ENCODE peak calls at places on chromosomes 3 and 15, in six cellular contexts. M, B, I, W, F and V are unnamed samples.

GRCh38 chr3:61765109-61765876 is 203.9 kb downstream of the PTPRG start:
- DNase-seq in M (no peak), B (no peak), I (no peak), W (no peak), F (no peak), V (no peak)

GRCh38 chr15:98873441-98874218 is 134.0 kb downstream of the PGPEP1L start:
- DNase-seq in M (peak; percentile 97), B (no peak), I (no peak), W (no peak), F (no peak), V (no peak)

GRCh38 chr3:127634653-127635052 is 5.7 kb downstream of the PODXL2 start:
- DNase-seq in M (no peak), B (no peak), I (no peak), W (no peak), F (no peak), V (no peak)

GRCh38 chr3:42115223-42115622 is 24.1 kb downstream of the TRAK1 start:
- DNase-seq in M (no peak), B (no peak), I (no peak), W (no peak), F (no peak), V (peak; percentile 43)

GRCh38 chr3:141366285-141367037 is 1.8 kb upstream of the ZBTB38 start:
- DNase-seq in M (peak; percentile 89), B (no peak), I (no peak), W (peak; percentile 57), F (no peak), V (peak; percentile 49)

GRCh38 chr3:178690571-178690970 is 154.3 kb downstream of the KCNMB2 start:
- DNase-seq in M (no peak), B (no peak), I (no peak), W (no peak), F (no peak), V (no peak)

GRCh38 chr3:169914321-169914720 is 2.9 kb downstream of the SAMD7 start:
- DNase-seq in M (no peak), B (no peak), I (peak; percentile 15), W (no peak), F (no peak), V (no peak)

GRCh38 chr3:193301441-193301840 is 60.4 kb downstream of the PLAAT1 start:
- DNase-seq in M (no peak), B (no peak), I (no peak), W (no peak), F (no peak), V (no peak)

GRCh38 chr3:66693461-66693912 is 192.7 kb upstream of the LRIG1 start:
- DNase-seq in M (no peak), B (no peak), I (no peak), W (no peak), F (no peak), V (no peak)

GRCh38 chr3:188218571-188218970 is 64.6 kb downstream of the LPP start:
- DNase-seq in M (no peak), B (no peak), I (no peak), W (no peak), F (no peak), V (no peak)

GRCh38 chr15:90870354-90871096 is 2.1 kb downstream of the FURIN start:
- DNase-seq in M (no peak), B (no peak), I (no peak), W (no peak), F (no peak), V (no peak)

GRCh38 chr3:155581579-155581978 is 163.3 kb downstream of the PLCH1 start:
- DNase-seq in M (no peak), B (no peak), I (no peak), W (no peak), F (no peak), V (no peak)

GRCh38 chr3:13652728-13653127 is 103.8 kb downstream of the FBLN2 start:
- DNase-seq in M (no peak), B (no peak), I (no peak), W (no peak), F (no peak), V (no peak)

GRCh38 chr3:117565777-117566176 is 856.2 kb downstream of the TUSC7 start:
- DNase-seq in M (no peak), B (no peak), I (no peak), W (no peak), F (no peak), V (no peak)

GRCh38 chr3:113981803-113982202 is 34.0 kb downstream of the ZDHHC23 start:
- DNase-seq in M (no peak), B (no peak), I (no peak), W (no peak), F (no peak), V (no peak)

GRCh38 chr3:109132801-109133473 is 3.6 kb upstream of the C3orf85 start:
- DNase-seq in M (peak; percentile 27), B (no peak), I (no peak), W (no peak), F (no peak), V (no peak)

GRCh38 chr15:67080900-67081431 is 15.6 kb downstream of the SMAD3 start:
- DNase-seq in M (peak; percentile 71), B (no peak), I (no peak), W (peak; percentile 46), F (peak; percentile 99), V (no peak)

GRCh38 chr3:90011136-90011535 is 903.7 kb downstream of the EPHA3 start:
- DNase-seq in M (no peak), B (no peak), I (no peak), W (no peak), F (no peak), V (no peak)

GRCh38 chr3:123831420-123831819 is 52.7 kb downstream of the MYLK start:
- DNase-seq in M (no peak), B (no peak), I (no peak), W (no peak), F (no peak), V (no peak)

GRCh38 chr15:78070049-78070698 is 7.3 kb downstream of the TBC1D2B start:
- DNase-seq in M (no peak), B (no peak), I (no peak), W (no peak), F (no peak), V (no peak)
- TF ChIP-seq CHD2 in M (no peak), B (no peak), I (no peak), W (no peak), F (no peak), V (no peak)

DNA sequence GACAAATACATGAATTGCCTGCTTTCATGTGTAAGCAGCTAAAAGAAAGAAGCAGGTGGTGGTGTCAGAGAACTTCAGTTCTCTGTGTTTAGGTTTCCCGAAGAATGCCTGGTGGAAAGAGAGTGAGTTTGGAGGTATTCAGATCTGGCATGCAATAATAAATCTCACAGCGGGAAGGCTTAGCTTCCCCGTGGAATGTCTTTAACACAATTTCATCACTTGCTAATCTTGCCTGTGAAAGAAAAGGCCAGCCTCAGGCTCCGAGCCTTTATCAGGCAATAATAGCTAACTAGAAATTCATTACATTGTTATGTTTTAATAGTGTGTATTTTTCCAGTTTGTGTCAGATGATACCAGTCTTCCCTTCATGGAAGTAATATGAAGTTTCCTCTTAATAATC is 220.3 kb downstream of the PDZRN3 start:
- DNase-seq in M (no peak), B (no peak), I (no peak), W (no peak), F (no peak), V (no peak)
- TF ChIP-seq CHD2 in M (no peak), B (no peak), I (no peak), W (no peak), F (no peak), V (no peak)

GRCh38 chr3:159637895-159638542 is 350.6 kb upstream of the IL12A start:
- DNase-seq in M (peak; percentile 60), B (no peak), I (no peak), W (no peak), F (no peak), V (no peak)
- TF ChIP-seq CHD2 in M (no peak), B (no peak), I (no peak), W (no peak), F (no peak), V (no peak)

GRCh38 chr3:152193673-152194267 is 75.0 kb upstream of the MBNL1 start:
- DNase-seq in M (no peak), B (no peak), I (no peak), W (no peak), F (no peak), V (no peak)
- TF ChIP-seq CHD2 in M (no peak), B (no peak), I (no peak), W (no peak), F (no peak), V (no peak)

GRCh38 chr3:23304424-23304823 is 101.3 kb downstream of the UBE2E2 start:
- DNase-seq in M (no peak), B (no peak), I (no peak), W (no peak), F (no peak), V (no peak)
- TF ChIP-seq CHD2 in M (no peak), B (no peak), I (no peak), W (no peak), F (no peak), V (no peak)

GRCh38 chr3:1131156-1131555 is 38.3 kb downstream of the CNTN6 start:
- DNase-seq in M (no peak), B (no peak), I (no peak), W (no peak), F (no peak), V (no peak)
- TF ChIP-seq CHD2 in M (no peak), B (no peak), I (no peak), W (no peak), F (no peak), V (no peak)

GRCh38 chr15:86911022-86911421 is 831.4 kb downstream of the AGBL1 start:
- DNase-seq in M (no peak), B (no peak), I (no peak), W (no peak), F (no peak), V (no peak)

GRCh38 chr15:86919581-86919980 is 839.9 kb downstream of the AGBL1 start:
- DNase-seq in M (no peak), B (no peak), I (no peak), W (no peak), F (no peak), V (no peak)

GRCh38 chr15:86916671-86917450 is 837.2 kb downstream of the AGBL1 start:
- DNase-seq in M (no peak), B (no peak), I (no peak), W (no peak), F (no peak), V (no peak)

DNA sequence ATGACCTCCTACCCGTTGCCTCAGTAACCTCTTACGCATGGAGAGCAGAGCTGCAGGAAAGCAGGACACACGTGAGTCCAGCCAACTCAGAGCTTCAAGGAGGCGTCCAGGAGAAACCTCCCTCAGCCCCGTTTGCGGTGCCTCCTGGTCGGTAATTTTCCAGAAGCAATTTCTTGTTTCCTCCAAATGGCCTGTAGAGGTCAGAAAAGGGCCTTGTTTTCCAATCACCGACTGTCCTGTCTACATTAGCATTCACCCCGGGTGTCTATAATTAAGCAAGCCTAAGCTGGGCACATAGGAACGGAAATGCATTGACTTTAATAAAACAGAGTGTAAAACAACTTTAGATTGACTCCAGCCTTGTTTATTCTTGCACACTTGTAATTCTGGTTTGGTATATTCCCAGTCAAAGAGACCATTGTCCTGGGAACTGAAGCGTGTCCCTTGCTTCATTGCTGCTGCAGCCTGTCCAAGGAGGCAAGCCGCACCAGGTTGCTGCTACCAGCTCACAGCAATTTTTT is 836.2 kb downstream of the AGBL1 start:
- DNase-seq in M (peak; percentile 58), B (no peak), I (peak; percentile 65), W (peak; percentile 7), F (no peak), V (peak; percentile 31)
- TF ChIP-seq CHD2 in M (no peak), B (no peak), I (no peak), W (no peak), F (no peak), V (no peak)